ENCODE peak calls at places on chromosome 1, in six cellular contexts. J is Calu3, A is DND-41, N is fibroblast of mammary gland, M is upper lobe of right lung, S is IMR-90. H is an unnamed sample.
A peak's percentile ranks its signal among the peaks of the same experiment; 100 is the strongest.

GRCh38 chr1:29850358-29850757 is 614.0 kb downstream of the PTPRU start:
- DNase-seq in A (no peak), J (no peak), N (no peak), S (no peak), M (no peak), H (no peak)

GRCh38 chr1:87149166-87150065 is 179.3 kb upstream of the LMO4 start:
- DNase-seq in J (no peak), M (no peak), N (peak; percentile 57), A (no peak), S (peak; percentile 72), H (no peak)

GRCh38 chr1:226656601-226657277 is 82.3 kb downstream of the ITPKB start:
- DNase-seq in S (peak; percentile 92), N (peak; percentile 99), M (no peak), A (no peak), J (no peak), H (no peak)

GRCh38 chr1:84836145-84836544 is 56.9 kb downstream of the LPAR3 start:
- DNase-seq in J (peak; percentile 55), M (no peak), A (no peak), N (peak; percentile 55), S (no peak), H (no peak)

GRCh38 chr1:17661546-17662157 is 93.5 kb upstream of the ACTL8 start:
- DNase-seq in S (peak; percentile 44), A (peak; percentile 60), M (peak; percentile 81), N (peak; percentile 50), J (peak; percentile 68), H (peak; percentile 88)

GRCh38 chr1:65174585-65174984 is 26.6 kb downstream of the AK4 start:
- DNase-seq in S (peak; percentile 94), A (no peak), J (peak; percentile 70), M (no peak), N (peak; percentile 99), H (no peak)

GRCh38 chr1:103106426-103107321 is 1.6 kb downstream of the COL11A1 start:
- DNase-seq in S (peak; percentile 30), A (no peak), N (peak; percentile 56), J (peak; percentile 2), M (peak; percentile 66), H (peak; percentile 38)

GRCh38 chr1:116203192-116203723 is 92.1 kb downstream of the MAB21L3 start:
- DNase-seq in A (no peak), M (no peak), J (no peak), S (no peak), N (no peak), H (no peak)

GRCh38 chr1:231201375-231202124 is 39.5 kb upstream of the GNPAT start:
- DNase-seq in A (peak; percentile 48), N (no peak), S (no peak), M (no peak), J (no peak), H (no peak)

GRCh38 chr1:194150242-194150641 is 963.8 kb upstream of the B3GALT2 start:
- DNase-seq in N (no peak), M (no peak), J (no peak), S (no peak), A (no peak), H (no peak)

GRCh38 chr1:46622341-46622740 is 5.7 kb upstream of the MOB3C start:
- DNase-seq in M (no peak), A (no peak), S (peak; percentile 28), J (peak; percentile 63), N (peak; percentile 48), H (peak; percentile 49)

GRCh38 chr1:34419662-34420061 is 243.0 kb downstream of the C1orf94 start:
- DNase-seq in S (no peak), J (no peak), A (no peak), M (no peak), N (no peak), H (peak; percentile 18)

GRCh38 chr1:175900171-175900570 is 156.8 kb upstream of the TNR start:
- DNase-seq in N (peak; percentile 14), J (no peak), A (no peak), S (peak; percentile 44), M (no peak), H (no peak)

DNA sequence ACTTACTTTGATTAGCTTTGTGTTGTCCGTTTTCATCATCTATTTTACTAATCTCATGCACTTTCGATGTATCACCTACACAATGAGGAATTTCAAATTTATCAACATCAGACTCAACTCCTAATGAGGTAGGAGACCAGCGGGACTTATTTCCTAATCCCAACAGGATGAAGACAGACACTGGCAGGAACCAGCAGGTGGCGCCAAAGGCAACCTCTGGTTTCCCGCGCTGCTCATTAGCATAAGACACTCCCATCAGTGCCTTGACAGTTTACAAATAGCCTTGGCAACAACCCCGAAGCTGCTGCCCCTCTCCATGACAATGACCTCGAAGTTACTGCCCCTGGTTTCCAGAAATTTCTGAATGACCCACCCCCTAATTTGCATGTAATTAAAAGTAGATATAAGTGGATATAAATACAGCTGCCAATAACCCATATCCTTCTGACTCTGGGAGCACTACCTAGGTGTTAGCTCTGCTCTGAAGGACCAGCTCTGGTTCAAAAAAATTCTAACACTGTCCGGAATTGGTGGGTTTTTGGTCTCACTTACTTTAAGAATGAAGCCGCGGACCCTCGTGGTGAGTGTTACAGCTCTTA is 974.8 kb downstream of the ADGRL2 start:
- DNase-seq in M (peak; percentile 70), J (peak; percentile 3), N (peak; percentile 55), S (no peak), A (peak; percentile 13), H (peak; percentile 59)
- TF ChIP-seq CTCF in M (peak; percentile 47), J (no peak), N (peak; percentile 65), S (no peak), A (peak; percentile 58), H (peak; percentile 83)

DNA sequence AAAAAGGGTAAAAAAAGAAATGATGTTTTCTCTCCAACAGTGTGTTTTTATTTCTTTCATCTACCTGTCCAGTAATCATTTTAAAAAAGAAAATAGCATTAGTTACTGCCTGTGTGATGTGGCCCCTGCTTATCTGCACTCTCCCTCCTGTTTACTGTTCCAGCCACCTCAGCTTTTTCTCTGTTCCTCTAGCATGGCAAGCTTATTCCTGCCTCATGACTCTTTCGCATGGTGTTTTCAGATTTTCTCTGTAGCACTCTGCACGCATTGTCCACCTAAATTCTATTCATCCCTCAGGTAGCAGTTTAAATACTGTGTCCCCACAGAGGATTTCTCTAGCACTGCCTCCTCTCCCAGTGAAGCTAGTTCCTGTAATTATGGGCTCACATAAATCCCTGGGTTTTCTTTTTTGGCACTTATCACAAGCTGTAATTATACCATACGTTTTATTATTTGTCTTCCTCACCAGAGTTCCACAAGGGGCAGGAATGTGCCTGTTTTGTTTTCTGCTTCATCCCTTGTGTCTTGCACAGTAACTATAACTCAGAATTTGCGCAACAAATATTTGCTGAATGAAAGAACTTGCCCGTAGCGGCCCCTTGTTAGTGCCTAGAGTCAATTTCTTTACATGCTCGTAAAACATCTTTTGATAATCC is 51.4 kb upstream of the LRIG2 start:
- DNase-seq in M (no peak), N (peak; percentile 32), S (no peak), A (no peak), J (no peak), H (no peak)
- TF ChIP-seq CTCF in M (no peak), N (no peak), S (no peak), A (no peak), J (no peak), H (no peak)

GRCh38 chr1:89524369-89525168 is at the start of gene LRRC8B:
- DNase-seq in N (peak; percentile 79), J (peak; percentile 93), A (peak; percentile 89), S (peak; percentile 71), M (peak; percentile 97), H (peak; percentile 87)

GRCh38 chr1:89516055-89516454 is 8.6 kb upstream of the LRRC8B start:
- DNase-seq in J (peak; percentile 28), N (peak; percentile 92), A (no peak), S (peak; percentile 75), M (no peak), H (no peak)

GRCh38 chr1:89523597-89524368 is 846 bp upstream of the LRRC8B start:
- DNase-seq in A (peak; percentile 40), J (peak; percentile 50), S (peak; percentile 10), M (no peak), N (peak; percentile 75), H (no peak)

GRCh38 chr1:89518116-89518780 is 6.4 kb upstream of the LRRC8B start:
- DNase-seq in S (peak; percentile 18), A (no peak), N (peak; percentile 75), M (no peak), J (no peak), H (no peak)

GRCh38 chr1:89519779-89520358 is 4.8 kb upstream of the LRRC8B start:
- DNase-seq in N (peak; percentile 66), S (peak; percentile 42), J (peak; percentile 13), M (no peak), A (peak; percentile 34), H (peak; percentile 15)
- TF ChIP-seq CTCF in N (peak; percentile 79), S (peak; percentile 48), J (peak; percentile 35), M (peak; percentile 74), A (peak; percentile 66), H (peak; percentile 68)

DNA sequence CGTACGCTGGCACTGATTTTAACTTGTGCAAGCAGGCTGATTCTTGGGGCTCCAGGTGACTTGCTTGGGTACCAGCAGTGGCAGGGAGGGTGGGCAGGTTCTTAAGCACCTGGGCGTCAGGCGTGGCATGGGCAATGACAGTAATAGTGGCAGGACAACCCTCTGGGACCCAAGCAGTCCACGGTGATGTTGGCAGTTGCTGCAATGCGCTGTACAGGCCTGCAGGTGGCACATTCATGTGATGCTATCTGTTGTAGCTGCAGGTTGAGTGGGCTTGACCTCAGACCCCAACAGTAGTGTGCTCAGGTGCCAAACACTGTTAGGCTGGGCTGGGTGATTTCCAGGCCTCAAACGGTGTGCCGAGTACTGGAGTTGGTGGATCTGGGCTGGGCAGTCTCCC is 10.2 kb upstream of the OR10J4 start:
- DNase-seq in N (no peak), S (no peak), J (no peak), M (no peak), A (no peak), H (peak; percentile 19)
- TF ChIP-seq CTCF in N (peak; percentile 3), S (peak; percentile 4), J (peak; percentile 23), M (no peak), A (peak; percentile 35), H (peak; percentile 53)